ENCODE peak calls at places on chromosomes 3 and 15, in seven cellular contexts. W, P, E, Q, U, F and N are unnamed samples.
A peak's percentile ranks its signal among the peaks of the same experiment; 100 is the strongest.

GRCh38 chr3:150469931-150470740 is 62.0 kb downstream of the TSC22D2 start:
- DNase-seq in W (no peak), P (no peak), E (no peak), Q (no peak), U (no peak), F (no peak), N (peak; percentile 42)

GRCh38 chr15:51334011-51334426 is 4.4 kb downstream of the CYP19A1 start:
- DNase-seq in W (no peak), P (no peak), E (no peak), Q (no peak), U (no peak), F (no peak), N (no peak)

GRCh38 chr15:89075121-89075640 is 13.1 kb upstream of the ABHD2 start:
- DNase-seq in W (no peak), P (no peak), E (no peak), Q (no peak), U (no peak), F (no peak), N (no peak)

GRCh38 chr3:118968111-118968510 is 66.5 kb downstream of the IGSF11 start:
- DNase-seq in W (peak; percentile 48), P (no peak), E (no peak), Q (no peak), U (no peak), F (peak; percentile 47), N (no peak)

GRCh38 chr3:94082412-94082937 is 19.6 kb downstream of the NSUN3 start:
- DNase-seq in W (no peak), P (no peak), E (no peak), Q (no peak), U (no peak), F (peak; percentile 82), N (no peak)

GRCh38 chr3:60809857-60810256 is 441.4 kb downstream of the FHIT start:
- DNase-seq in W (no peak), P (no peak), E (no peak), Q (no peak), U (no peak), F (no peak), N (no peak)

GRCh38 chr3:14142567-14143270 is 17.9 kb downstream of the TMEM43 start:
- DNase-seq in W (no peak), P (no peak), E (peak; percentile 55), Q (peak; percentile 67), U (peak; percentile 53), F (no peak), N (no peak)

GRCh38 chr15:90364251-90364650 is 12.2 kb downstream of the ZNF774 start:
- DNase-seq in W (no peak), P (no peak), E (no peak), Q (no peak), U (no peak), F (no peak), N (peak; percentile 75)

GRCh38 chr3:133437391-133438093 is 37.7 kb downstream of the BFSP2 start:
- DNase-seq in W (no peak), P (no peak), E (no peak), Q (no peak), U (no peak), F (no peak), N (peak; percentile 51)

GRCh38 chr3:138070006-138070405 is 45.4 kb downstream of the DZIP1L start:
- DNase-seq in W (no peak), P (no peak), E (no peak), Q (no peak), U (no peak), F (no peak), N (no peak)

GRCh38 chr3:121913305-121913704 is 19.1 kb downstream of the SLC15A2 start:
- DNase-seq in W (no peak), P (no peak), E (no peak), Q (no peak), U (no peak), F (no peak), N (no peak)

GRCh38 chr3:116849261-116849688 is 139.7 kb downstream of the TUSC7 start:
- DNase-seq in W (peak; percentile 56), P (no peak), E (no peak), Q (no peak), U (no peak), F (no peak), N (no peak)

GRCh38 chr3:170553788-170554620 is 31.9 kb downstream of the SLC7A14 start:
- DNase-seq in W (no peak), P (no peak), E (no peak), Q (no peak), U (no peak), F (no peak), N (peak; percentile 35)

GRCh38 chr3:126500016-126500415 is 17.6 kb downstream of the UROC1 start:
- DNase-seq in W (no peak), P (no peak), E (no peak), Q (no peak), U (no peak), F (no peak), N (no peak)

GRCh38 chr3:153210116-153210515 is 48.1 kb downstream of the RAP2B start:
- DNase-seq in W (peak; percentile 11), P (no peak), E (no peak), Q (no peak), U (no peak), F (no peak), N (peak; percentile 62)

GRCh38 chr3:26535151-26535550 is 87.4 kb upstream of the LRRC3B start:
- DNase-seq in W (no peak), P (no peak), E (no peak), Q (no peak), U (no peak), F (no peak), N (no peak)

GRCh38 chr15:94480289-94480834 is 249.0 kb downstream of the MCTP2 start:
- DNase-seq in W (no peak), P (no peak), E (no peak), Q (no peak), U (no peak), F (no peak), N (no peak)

GRCh38 chr3:53531749-53532148 is 37.3 kb downstream of the CACNA1D start:
- DNase-seq in W (no peak), P (no peak), E (no peak), Q (no peak), U (no peak), F (peak; percentile 8), N (no peak)

GRCh38 chr3:128317698-128318231 is 148.9 kb downstream of the DNAJB8 start:
- DNase-seq in W (no peak), P (no peak), E (peak; percentile 6), Q (no peak), U (no peak), F (no peak), N (peak; percentile 7)

GRCh38 chr3:195543642-195544536 is 764 bp upstream of the PPP1R2 start:
- DNase-seq in W (no peak), P (peak; percentile 24), E (peak; percentile 18), Q (no peak), U (no peak), F (no peak), N (peak; percentile 25)

GRCh38 chr3:99645277-99646106 is 7.1 kb downstream of the COL8A1 start:
- DNase-seq in W (peak; percentile 32), P (peak; percentile 31), E (no peak), Q (no peak), U (no peak), F (no peak), N (peak; percentile 89)

GRCh38 chr3:86982883-86983282 is 8.1 kb downstream of the VGLL3 start:
- DNase-seq in W (no peak), P (no peak), E (no peak), Q (no peak), U (no peak), F (no peak), N (peak; percentile 89)

GRCh38 chr3:458614-459375 is 262.2 kb downstream of the CHL1 start:
- DNase-seq in W (no peak), P (no peak), E (no peak), Q (no peak), U (no peak), F (no peak), N (no peak)

GRCh38 chr15:74988007-74988800 is 7.2 kb upstream of the SCAMP5 start:
- DNase-seq in W (peak; percentile 30), P (no peak), E (peak; percentile 22), Q (no peak), U (no peak), F (peak; percentile 5), N (peak; percentile 65)

GRCh38 chr15:92670625-92671024 is 15.1 kb upstream of the FAM174B start:
- DNase-seq in W (peak; percentile 54), P (no peak), E (no peak), Q (no peak), U (no peak), F (peak; percentile 37), N (no peak)

GRCh38 chr3:106208979-106209378 is 340.2 kb upstream of the CBLB start:
- DNase-seq in W (no peak), P (no peak), E (no peak), Q (no peak), U (no peak), F (no peak), N (peak; percentile 80)

GRCh38 chr3:175163686-175164085 is 304.6 kb downstream of the NAALADL2 start:
- DNase-seq in W (no peak), P (no peak), E (no peak), Q (no peak), U (no peak), F (peak; percentile 17), N (no peak)

GRCh38 chr3:159458010-159458409 is 530.6 kb upstream of the IL12A start:
- DNase-seq in W (peak; percentile 18), P (no peak), E (no peak), Q (no peak), U (no peak), F (no peak), N (peak; percentile 94)

GRCh38 chr3:156718622-156719300 is 44.4 kb downstream of the TIPARP start:
- DNase-seq in W (no peak), P (no peak), E (no peak), Q (no peak), U (no peak), F (no peak), N (peak; percentile 17)

GRCh38 chr3:127746400-127747057 is 73.8 kb downstream of the ABTB1 start:
- DNase-seq in W (no peak), P (no peak), E (no peak), Q (no peak), U (no peak), F (no peak), N (no peak)

GRCh38 chr3:194885766-194886165 is 200.1 kb downstream of the FAM43A start:
- DNase-seq in W (no peak), P (no peak), E (no peak), Q (no peak), U (no peak), F (no peak), N (no peak)

GRCh38 chr15:44308415-44308814 is 19.9 kb downstream of the GOLM2 start:
- DNase-seq in W (no peak), P (no peak), E (peak; percentile 39), Q (no peak), U (no peak), F (no peak), N (no peak)